ENCODE peak calls at places on chromosomes 13 and 19, in four cellular contexts. W is HCT116, P is K562, X is HepG2. R is an unnamed sample.
A peak's percentile ranks its signal among the peaks of the same experiment; 100 is the strongest.

GRCh38 chr13:48946163-48946562 is 29.5 kb upstream of the FNDC3A start:
- DNase-seq in X (no peak), P (no peak), W (no peak), R (no peak)

GRCh38 chr13:73945871-73946270 is 188.3 kb downstream of the KLF12 start:
- DNase-seq in P (no peak), X (no peak), W (no peak), R (no peak)

GRCh38 chr19:530133-531008 is 1.2 kb upstream of the CDC34 start:
- DNase-seq in X (no peak), W (no peak), P (no peak), R (no peak)

GRCh38 chr19:16327911-16328823 is 3.5 kb downstream of the KLF2 start:
- DNase-seq in P (no peak), W (no peak), X (no peak), R (no peak)

GRCh38 chr13:59587971-59588716 is 575.6 kb downstream of the DIAPH3 start:
- DNase-seq in X (no peak), W (no peak), P (no peak), R (no peak)

GRCh38 chr19:43625918-43626579 is 6.6 kb upstream of the ZNF428 start:
- DNase-seq in P (peak; percentile 84), X (no peak), W (no peak), R (no peak)

GRCh38 chr13:76210262-76210661 is 574.1 kb downstream of the LMO7 start:
- DNase-seq in P (no peak), X (no peak), W (no peak), R (no peak)

GRCh38 chr19:40933025-40933424 is 51.0 kb upstream of the CYP2A7 start:
- DNase-seq in X (no peak), W (no peak), P (no peak), R (no peak)

GRCh38 chr19:44927746-44928145 is 13.3 kb downstream of the APOC1 start:
- DNase-seq in X (no peak), W (no peak), P (no peak), R (no peak)

GRCh38 chr13:106296723-106297122 is 238.7 kb downstream of the EFNB2 start:
- DNase-seq in W (no peak), P (no peak), X (no peak), R (no peak)
- H3K27ac ChIP-seq in W (no peak overlapping the region), P (no peak overlapping the region), X (no peak overlapping the region), R (no peak overlapping the region)

GRCh38 chr19:55360902-55361301 is 2.2 kb downstream of the GARIN5B start:
- DNase-seq in X (no peak), W (no peak), P (no peak), R (no peak)

GRCh38 chr19:55362990-55363716 is at the start of gene GARIN5B:
- DNase-seq in P (no peak), X (no peak), W (no peak), R (no peak)

GRCh38 chr19:55358943-55359908 is 3.8 kb downstream of the GARIN5B start:
- DNase-seq in X (no peak), P (no peak), W (no peak), R (no peak)

GRCh38 chr19:55365245-55365644 is 2.2 kb upstream of the GARIN5B start:
- DNase-seq in X (no peak), P (no peak), W (no peak), R (no peak)

DNA sequence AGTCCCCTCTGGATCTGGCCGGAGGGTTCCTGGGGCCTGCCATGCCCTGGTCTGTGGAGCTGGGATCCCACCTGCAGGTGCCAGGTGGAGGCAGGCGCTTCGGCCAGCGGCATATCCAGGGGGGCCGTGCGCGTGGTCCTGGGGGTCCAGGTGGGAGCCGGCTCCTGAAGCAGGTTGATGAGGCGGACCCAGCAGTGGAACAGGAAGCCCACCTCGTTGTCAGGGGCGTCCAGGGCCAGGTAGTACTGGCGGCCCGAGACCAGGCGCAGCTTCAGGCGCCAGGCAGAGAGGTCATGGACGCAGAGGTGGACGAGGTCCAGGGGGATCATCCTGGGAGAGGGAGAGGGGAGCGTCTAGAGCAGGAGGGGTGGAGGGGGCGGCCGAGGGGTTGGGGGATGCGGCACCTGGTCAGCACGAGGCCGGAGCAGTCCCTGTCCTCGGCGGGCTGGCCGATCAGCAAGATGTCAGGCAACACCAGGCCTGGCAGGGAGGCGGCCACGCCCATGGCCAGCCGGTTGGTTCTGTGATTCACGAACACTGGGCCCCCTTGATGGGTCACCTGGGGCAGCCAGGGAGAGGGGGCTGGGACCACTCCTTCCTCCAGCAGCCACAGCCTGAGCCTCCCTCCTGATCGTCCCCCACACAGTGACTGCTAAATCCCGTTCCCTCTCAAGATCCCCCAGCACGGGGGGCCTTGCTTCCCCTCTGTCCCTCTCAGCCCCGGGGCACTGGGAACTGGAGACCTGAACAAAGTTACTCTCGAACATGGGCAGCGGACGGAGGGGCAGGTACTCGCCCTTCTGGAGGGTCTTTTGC is 678 bp downstream of the GARIN5B start:
- DNase-seq in X (no peak), P (no peak), W (no peak), R (no peak)
- TF ChIP-seq TCF7L2 in X (no peak), P (no peak), W (no peak), R (no peak)

GRCh38 chr19:7672522-7672921 is 3.7 kb downstream of the RETN start:
- DNase-seq in X (no peak), P (no peak), W (no peak), R (no peak)

GRCh38 chr19:7670790-7671189 is 1.9 kb downstream of the RETN start:
- DNase-seq in X (no peak), W (no peak), P (no peak), R (no peak)

GRCh38 chr19:7668842-7669241 is at the start of gene RETN:
- DNase-seq in W (no peak), P (no peak), X (no peak), R (no peak)

GRCh38 chr19:7670150-7670784 is 1.4 kb downstream of the RETN start:
- DNase-seq in X (no peak), W (no peak), P (peak; percentile 51), R (no peak)

DNA sequence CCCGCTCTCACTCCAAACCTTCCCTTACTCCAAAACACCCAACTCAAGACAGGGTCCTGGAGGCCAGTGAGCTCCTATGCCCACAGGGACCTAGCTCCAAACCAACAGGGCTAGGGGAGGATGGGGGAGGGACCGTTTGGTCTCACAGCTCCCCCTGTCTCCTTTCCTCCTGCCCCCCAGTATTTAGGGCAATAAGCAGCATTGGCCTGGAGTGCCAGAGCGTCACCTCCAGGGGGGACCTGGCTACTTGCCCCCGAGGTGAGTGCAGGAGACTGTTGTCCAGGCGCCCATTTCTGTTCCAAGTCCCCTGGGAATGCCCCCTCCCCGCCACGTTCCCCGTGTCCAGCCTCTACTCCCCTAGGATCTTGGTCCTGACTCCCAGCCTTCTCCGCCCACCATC is 792 bp downstream of the RETN start:
- DNase-seq in X (no peak), W (no peak), P (no peak), R (no peak)
- H3K4me1 ChIP-seq in X (no peaks in the 10 kb centered on the region), W (peaks cover 10% of the 10 kb centered on the region), P (peaks cover 10% of the 10 kb centered on the region), R (no peaks in the 10 kb centered on the region)

DNA sequence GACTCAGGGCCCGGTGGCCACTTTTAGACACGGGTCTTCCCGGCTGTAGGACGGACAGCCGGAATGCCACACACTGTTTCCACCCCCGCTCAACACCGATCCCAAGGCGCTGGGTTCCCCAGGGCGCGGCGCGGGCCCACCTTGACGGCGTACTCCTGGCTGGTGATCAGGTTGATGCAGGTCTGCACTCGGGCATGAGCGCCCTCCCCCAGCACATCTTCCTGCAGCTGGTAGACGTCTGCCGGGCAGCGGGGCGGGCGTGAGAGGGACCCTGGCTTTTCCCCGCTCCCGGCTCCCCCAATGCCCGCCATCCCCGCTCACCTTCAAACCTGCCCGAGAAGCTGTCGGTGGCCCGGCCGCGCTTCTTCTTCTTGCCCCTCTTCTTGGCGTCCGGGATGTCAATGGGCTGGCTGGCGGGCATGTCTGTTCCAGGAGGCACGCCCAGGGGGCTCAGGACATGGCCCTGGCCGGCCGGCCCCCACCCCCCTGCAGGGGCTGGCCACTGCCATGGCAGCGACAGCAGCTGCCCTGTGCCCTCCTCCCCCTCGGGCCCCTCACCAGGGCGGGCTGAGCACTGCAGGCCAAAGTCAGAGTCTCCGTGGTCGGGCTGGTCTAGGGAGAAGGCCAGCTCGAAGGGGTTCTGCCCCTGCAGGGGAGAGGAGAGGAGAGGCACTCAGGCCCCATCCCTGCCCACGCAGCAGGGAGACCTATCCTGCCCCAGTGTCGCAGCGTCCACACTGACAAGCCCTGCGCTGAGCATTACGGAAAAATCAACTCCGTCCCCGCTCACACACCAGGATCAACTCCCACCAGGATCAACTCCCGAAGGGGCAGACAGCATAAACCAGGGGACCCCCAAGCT is 4.8 kb downstream of the MKNK2 start:
- DNase-seq in W (no peak), X (no peak), P (peak; percentile 15), R (no peak)
- H3K27ac ChIP-seq in W (no peak overlapping the region), X (no peak overlapping the region), P (no peak overlapping the region), R (no peak overlapping the region)

GRCh38 chr19:34678085-34678412 is 571 bp downstream of the ZNF302 start:
- DNase-seq in X (no peak), P (no peak), W (no peak), R (no peak)

GRCh38 chr19:34677386-34678084 is at the start of gene ZNF302:
- DNase-seq in X (no peak), W (peak; percentile 87), P (peak; percentile 15), R (peak; percentile 94)

GRCh38 chr19:34675919-34676318 is 1.0 kb downstream of the SCGB2B2 start:
- DNase-seq in X (no peak), W (no peak), P (no peak), R (no peak)

GRCh38 chr19:34678421-34678820 is 943 bp downstream of the ZNF302 start:
- DNase-seq in X (no peak), W (no peak), P (no peak), R (no peak)

DNA sequence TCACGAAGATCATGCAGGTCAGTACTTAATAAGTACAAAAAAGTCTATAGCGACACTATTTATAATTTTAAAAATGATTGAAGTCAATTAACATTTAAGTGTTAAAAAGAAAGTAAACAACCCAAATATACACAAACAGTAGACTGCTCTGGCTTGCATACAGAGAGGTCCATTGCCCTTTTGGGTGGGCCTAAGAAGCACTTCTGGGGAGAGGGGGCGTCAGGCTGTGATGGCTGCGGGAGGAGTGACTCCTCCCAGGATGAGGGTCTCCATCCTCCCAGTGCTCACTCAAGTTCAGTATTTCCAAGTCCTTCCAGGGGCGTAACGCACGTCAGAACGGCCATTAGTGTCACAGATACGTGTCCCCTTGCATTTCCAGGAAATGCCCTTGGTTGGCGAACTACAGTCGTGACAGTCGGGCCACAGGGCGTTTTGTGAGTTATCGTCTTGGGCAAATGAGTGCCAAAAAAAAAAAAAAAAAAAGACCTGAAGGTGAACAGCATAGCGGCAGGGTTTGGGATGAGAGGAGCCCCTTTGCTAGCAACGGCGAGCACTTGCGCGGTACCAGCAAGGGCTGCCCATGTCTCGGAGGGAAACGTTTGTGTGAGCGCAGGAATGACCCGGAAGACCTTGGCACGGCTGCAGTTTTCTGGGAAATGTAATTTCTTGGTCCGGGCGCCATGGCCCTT is at the start of gene SCGB2B2:
- DNase-seq in W (peak; percentile 80), X (no peak), P (no peak), R (no peak)
- TF ChIP-seq TCF7L2 in W (no peak), X (no peak), P (no peak), R (no peak)

DNA sequence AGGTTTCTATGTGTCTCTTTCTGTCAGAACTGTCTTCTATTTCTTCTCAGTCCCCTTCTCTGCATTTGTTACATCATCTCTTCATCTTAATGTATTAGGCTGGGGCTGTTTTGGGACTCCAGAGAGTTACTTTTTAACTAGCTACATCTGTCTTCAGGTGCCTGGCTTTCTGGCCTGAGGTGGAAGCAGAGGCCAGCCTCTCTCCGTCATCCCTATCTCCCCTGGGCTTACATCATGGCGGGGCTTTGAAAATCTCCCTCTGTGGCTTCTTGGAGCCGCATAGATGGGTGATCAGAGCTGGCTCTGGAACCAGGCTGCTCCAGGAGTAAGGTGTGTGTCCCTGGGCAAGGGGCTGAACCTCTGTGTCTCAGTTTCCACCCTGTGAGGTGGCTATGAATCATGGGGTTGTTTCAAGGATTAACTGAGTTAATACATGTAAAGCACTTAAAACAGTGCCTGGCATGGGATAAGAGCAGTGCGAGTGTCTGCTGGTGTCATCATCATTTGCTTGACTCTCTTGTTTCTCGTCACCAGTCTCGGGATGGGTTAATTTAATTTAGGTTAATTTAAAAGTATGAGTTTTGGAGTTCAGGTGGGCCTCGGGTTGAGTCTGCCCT is 2.0 kb downstream of the EPN1 start:
- DNase-seq in P (no peak), X (no peak), W (no peak), R (no peak)
- H3K4me1 ChIP-seq in P (peaks cover 67% of the 10 kb centered on the region), X (peaks cover 54% of the 10 kb centered on the region), W (peaks cover 44% of the 10 kb centered on the region), R (peaks cover 53% of the 10 kb centered on the region)

GRCh38 chr19:58514564-58515020 is 2.8 kb upstream of the SLC27A5 start:
- DNase-seq in X (no peak), W (no peak), P (no peak), R (no peak)
- H3K27ac ChIP-seq in X (peak overlapping the region; percentile 69), W (peak overlapping the region; percentile 80), P (peak overlapping the region; percentile 79), R (peak overlapping the region; percentile 93)